ENCODE peak calls at places on chromosome 22, in four cellular contexts. One of them, this sample, is unnamed.

GRCh38 chr22:41217553-41218157 is 12.5 kb downstream of the L3MBTL2 start:
- DNase-seq in AG08396: peak; percentile 80
- DNase-seq in astrocyte: peak; percentile 57
- DNase-seq in DMS153: peak; percentile 21
- DNase-seq in this sample: peak; percentile 96

GRCh38 chr22:29517215-29517908 is 36.2 kb downstream of the THOC5 start:
- DNase-seq in AG08396: no peak
- DNase-seq in astrocyte: no peak
- DNase-seq in DMS153: no peak
- DNase-seq in this sample: no peak

GRCh38 chr22:48492371-48493320 is 1335.0 kb downstream of the BRD1 start:
- DNase-seq in DMS153: peak; percentile 45
- DNase-seq in astrocyte: peak; percentile 57
- DNase-seq in AG08396: peak; percentile 92
- DNase-seq in this sample: peak; percentile 73

GRCh38 chr22:31103899-31104694 is 3.3 kb downstream of the SELENOM start:
- DNase-seq in astrocyte: no peak
- DNase-seq in AG08396: no peak
- DNase-seq in DMS153: no peak
- DNase-seq in this sample: no peak

GRCh38 chr22:27531782-27532530 is 269.6 kb downstream of the MN1 start:
- DNase-seq in DMS153: no peak
- DNase-seq in astrocyte: peak; percentile 98
- DNase-seq in AG08396: peak; percentile 61
- DNase-seq in this sample: peak; percentile 98

GRCh38 chr22:48205790-48206189 is 1443.3 kb downstream of the TBC1D22A start:
- DNase-seq in astrocyte: no peak
- DNase-seq in AG08396: no peak
- DNase-seq in DMS153: no peak
- DNase-seq in this sample: no peak

GRCh38 chr22:39254789-39255298 is 10.1 kb upstream of the PDGFB start:
- DNase-seq in astrocyte: peak; percentile 47
- DNase-seq in DMS153: no peak
- DNase-seq in AG08396: peak; percentile 82
- DNase-seq in this sample: peak; percentile 68

GRCh38 chr22:17479129-17479528 is 84.2 kb upstream of the SLC25A18 start:
- DNase-seq in astrocyte: no peak
- DNase-seq in DMS153: no peak
- DNase-seq in AG08396: no peak
- DNase-seq in this sample: no peak

GRCh38 chr22:49969751-49970527 is 9.4 kb downstream of the PIM3 start:
- DNase-seq in AG08396: no peak
- DNase-seq in astrocyte: no peak
- DNase-seq in DMS153: no peak
- DNase-seq in this sample: no peak

GRCh38 chr22:35299217-35299716 is 427 bp upstream of the TOM1 start:
- DNase-seq in DMS153: peak; percentile 57
- DNase-seq in astrocyte: peak; percentile 9
- DNase-seq in AG08396: no peak
- DNase-seq in this sample: peak; percentile 20

GRCh38 chr22:23837496-23837859 is 1.3 kb downstream of the DERL3 start:
- DNase-seq in AG08396: no peak
- DNase-seq in DMS153: no peak
- DNase-seq in astrocyte: no peak
- DNase-seq in this sample: no peak

GRCh38 chr22:30469165-30469564 is 2.7 kb downstream of the SEC14L3 start:
- DNase-seq in astrocyte: no peak
- DNase-seq in DMS153: no peak
- DNase-seq in AG08396: no peak
- DNase-seq in this sample: no peak

GRCh38 chr22:35674335-35674734 is 26.1 kb downstream of the APOL6 start:
- DNase-seq in DMS153: no peak
- DNase-seq in astrocyte: no peak
- DNase-seq in AG08396: no peak
- DNase-seq in this sample: no peak

GRCh38 chr22:33850227-33850626 is 70.0 kb downstream of the LARGE1 start:
- DNase-seq in DMS153: no peak
- DNase-seq in astrocyte: no peak
- DNase-seq in AG08396: no peak
- DNase-seq in this sample: no peak

GRCh38 chr22:46542011-46542985 is 4.9 kb upstream of the CELSR1 start:
- DNase-seq in astrocyte: no peak
- DNase-seq in AG08396: peak; percentile 93
- DNase-seq in DMS153: peak; percentile 10
- DNase-seq in this sample: peak; percentile 53

GRCh38 chr22:31192513-31192912 is 19.6 kb upstream of the LIMK2 start:
- DNase-seq in astrocyte: no peak
- DNase-seq in DMS153: no peak
- DNase-seq in AG08396: no peak
- DNase-seq in this sample: peak; percentile 62

GRCh38 chr22:42366815-42367581 is 65.2 kb downstream of the NFAM1 start:
- DNase-seq in DMS153: no peak
- DNase-seq in astrocyte: no peak
- DNase-seq in AG08396: no peak
- DNase-seq in this sample: no peak

GRCh38 chr22:22730655-22731373 is 86.4 kb downstream of the GGTLC2 start:
- DNase-seq in astrocyte: no peak
- DNase-seq in DMS153: no peak
- DNase-seq in AG08396: no peak
- DNase-seq in this sample: no peak